ENCODE peak calls at places on chromosomes 7 and 10, in ten cellular contexts. F is Panc1, H is suprapubic skin, Z is SK-N-SH, W is HepG2, J is H1, I is HCT116, T is K562, N is GM12878, X is upper lobe of left lung. A is an unnamed sample.
A peak's percentile ranks its signal among the peaks of the same experiment; 100 is the strongest.

GRCh38 chr10:132700168-132701098 is 85.5 kb downstream of the NKX6-2 start:
- DNase-seq in F (no peak), H (peak; percentile 60), Z (no peak), W (no peak), J (no peak), I (no peak), T (no peak), N (no peak), X (peak; percentile 74), A (peak; percentile 24)

GRCh38 chr7:100585511-100586265 is at the start of gene LRCH4:
- DNase-seq in F (no peak), H (peak; percentile 89), Z (peak; percentile 90), W (no peak), J (peak; percentile 88), I (no peak), T (peak; percentile 100), N (no peak), X (peak; percentile 94), A (peak; percentile 56)

GRCh38 chr10:79339266-79339665 is 8.0 kb upstream of the PPIF start:
- DNase-seq in F (no peak), H (no peak), Z (no peak), W (no peak), J (no peak), I (no peak), T (no peak), N (no peak), X (no peak), A (no peak)

GRCh38 chr10:76206797-76207352 is 775.5 kb downstream of the LRMDA start:
- DNase-seq in F (no peak), H (no peak), Z (no peak), W (no peak), J (no peak), I (no peak), T (no peak), N (peak; percentile 15), X (no peak), A (no peak)

GRCh38 chr10:131207584-131208532 is 103.7 kb downstream of the TCERG1L start:
- DNase-seq in F (no peak), H (peak; percentile 68), Z (no peak), W (no peak), J (peak; percentile 29), I (no peak), T (no peak), N (no peak), X (no peak), A (peak; percentile 41)

GRCh38 chr10:33706191-33706590 is 371.7 kb upstream of the NRP1 start:
- DNase-seq in F (no peak), H (no peak), Z (no peak), W (no peak), J (no peak), I (no peak), T (no peak), N (no peak), X (no peak), A (no peak)

GRCh38 chr7:40199076-40199802 is 64.4 kb downstream of the SUGCT start:
- DNase-seq in F (no peak), H (no peak), Z (peak; percentile 47), W (no peak), J (no peak), I (no peak), T (peak; percentile 8), N (no peak), X (no peak), A (no peak)

GRCh38 chr7:38615665-38616064 is 15.5 kb downstream of the AMPH start:
- DNase-seq in F (no peak), H (no peak), Z (no peak), W (no peak), J (no peak), I (no peak), T (no peak), N (no peak), X (no peak), A (no peak)

DNA sequence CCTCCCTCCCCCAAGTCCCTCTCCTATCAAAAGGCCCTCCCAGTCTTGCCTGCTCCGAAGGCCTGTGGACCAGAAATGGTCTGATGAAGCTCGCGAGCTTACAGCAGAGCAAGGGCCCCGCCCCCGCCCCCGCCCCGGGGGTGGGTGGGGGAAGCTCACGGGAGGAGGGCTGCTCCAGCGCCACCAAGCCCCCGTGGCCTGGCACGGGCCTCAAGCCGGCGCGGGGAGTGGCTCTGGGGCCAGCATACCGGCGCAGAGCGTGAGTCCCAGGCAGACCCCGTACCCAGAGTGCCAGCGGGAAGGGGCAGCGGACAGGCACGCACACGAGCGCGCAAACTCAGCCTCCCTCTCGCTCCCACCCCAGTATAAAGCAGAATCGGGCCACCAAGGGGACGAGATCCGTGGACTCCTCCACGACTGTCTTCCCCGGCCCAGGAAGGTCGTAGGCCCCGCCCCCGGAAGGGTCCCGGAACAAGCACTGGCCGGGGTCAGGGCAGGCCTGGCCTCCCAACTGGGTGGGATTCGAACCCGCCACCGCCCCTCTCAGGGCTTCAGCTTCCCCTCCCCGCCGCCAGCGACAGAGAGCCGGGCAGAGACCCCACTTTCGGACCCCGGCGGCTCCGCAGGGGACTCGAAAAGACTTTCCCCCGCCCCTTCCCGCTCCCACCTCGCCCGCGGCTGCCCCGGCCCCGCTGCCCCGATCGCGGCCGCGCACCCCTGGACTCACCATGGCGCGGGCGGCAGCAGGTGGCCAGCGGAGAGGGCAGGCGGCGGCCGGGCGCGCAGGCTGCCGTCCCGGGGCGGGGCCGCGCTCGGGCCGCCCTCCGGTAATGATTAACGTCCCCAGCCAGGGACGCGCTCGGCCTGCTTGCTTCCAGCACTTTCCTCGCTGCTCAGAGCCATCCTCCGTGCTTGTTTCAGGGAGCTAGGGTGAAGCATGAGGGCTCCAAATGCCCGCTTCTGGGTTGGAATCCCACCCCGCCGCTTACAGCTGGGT is at the start of gene PCBD1:
- DNase-seq in F (no peak), H (no peak), Z (peak; percentile 88), W (peak; percentile 74), J (peak; percentile 81), I (peak; percentile 54), T (peak; percentile 87), N (no peak), X (peak; percentile 97), A (no peak)
- H3K27ac ChIP-seq in F (peak within 1 kb of the TSS; percentile 76), H (peak within 1 kb of the TSS; percentile 86), Z (peak within 1 kb of the TSS; percentile 57), W (peak within 1 kb of the TSS; percentile 91), J (no peak within 1 kb of the TSS), I (peak within 1 kb of the TSS; percentile 96), T (peak within 1 kb of the TSS; percentile 58), N (peak within 1 kb of the TSS; percentile 68), X (peak within 1 kb of the TSS; percentile 94), A (peak within 1 kb of the TSS; percentile 90)

DNA sequence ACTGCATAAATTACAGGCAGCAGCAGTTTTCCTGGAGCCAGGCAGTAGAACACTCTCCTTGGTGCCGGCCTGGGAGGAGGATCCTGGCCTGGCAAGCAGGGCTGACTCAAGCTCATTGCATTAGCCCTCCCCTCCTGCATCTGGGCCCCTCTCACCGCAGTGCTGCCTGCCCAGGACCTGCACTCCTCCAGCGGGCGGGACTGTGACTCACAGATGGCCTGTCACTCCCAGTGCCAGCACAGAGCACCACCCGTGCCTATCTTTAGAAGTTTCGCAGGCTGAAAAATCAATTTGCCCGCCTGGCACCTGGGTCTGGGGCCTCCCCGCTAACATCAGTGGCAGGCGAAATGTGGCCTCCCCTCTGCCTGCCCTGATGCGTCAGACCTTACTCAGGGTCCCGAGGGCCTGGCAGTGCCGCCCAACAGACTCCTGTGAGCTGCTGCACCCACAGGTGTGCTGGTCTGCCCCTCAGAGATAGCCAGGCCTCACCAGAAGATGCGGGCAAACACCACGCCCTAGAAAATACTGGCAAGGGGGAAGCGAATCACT is 123.8 kb downstream of the KCNMA1 start:
- DNase-seq in F (peak; percentile 85), H (no peak), Z (peak; percentile 82), W (no peak), J (no peak), I (peak; percentile 74), T (no peak), N (no peak), X (peak; percentile 39), A (no peak)
- TF ChIP-seq POLR2AphosphoS5 in F (peak; percentile 52), H (no peak), Z (peak; percentile 27), W (no peak), J (no peak), I (peak; percentile 68), T (no peak), N (no peak), X (no peak), A (no peak)

GRCh38 chr7:94697671-94697994 is 41.7 kb upstream of the SGCE start:
- DNase-seq in F (no peak), H (no peak), Z (no peak), W (no peak), J (no peak), I (no peak), T (no peak), N (no peak), X (no peak), A (no peak)
- H3K36me3 ChIP-seq in F (no peaks in the 10 kb centered on the region), H (no peaks in the 10 kb centered on the region), Z (no peaks in the 10 kb centered on the region), W (no peaks in the 10 kb centered on the region), J (no peaks in the 10 kb centered on the region), I (no peaks in the 10 kb centered on the region), T (no peaks in the 10 kb centered on the region), N (no peaks in the 10 kb centered on the region), X (no peaks in the 10 kb centered on the region), A (no peaks in the 10 kb centered on the region)

GRCh38 chr10:128210215-128211063 is 84.2 kb upstream of the MKI67 start:
- DNase-seq in F (no peak), H (no peak), Z (peak; percentile 87), W (peak; percentile 34), J (peak; percentile 88), I (peak; percentile 32), T (peak; percentile 76), N (no peak), X (peak; percentile 96), A (peak; percentile 62)
- H3K27ac ChIP-seq in F (no peak overlapping the region), H (no peak overlapping the region), Z (no peak overlapping the region), W (no peak overlapping the region), J (no peak overlapping the region), I (peak overlapping the region; percentile 69), T (no peak overlapping the region), N (no peak overlapping the region), X (peak overlapping the region; percentile 88), A (peak overlapping the region; percentile 57)

GRCh38 chr10:129912161-129912917 is 51.7 kb downstream of the EBF3 start:
- DNase-seq in F (no peak), H (no peak), Z (peak; percentile 84), W (no peak), J (no peak), I (no peak), T (no peak), N (no peak), X (no peak), A (no peak)
- TF ChIP-seq POLR2AphosphoS5 in F (no peak), H (no peak), Z (no peak), W (no peak), J (no peak), I (no peak), T (no peak), N (no peak), X (no peak), A (no peak)

GRCh38 chr7:50594136-50594535 is 28.9 kb upstream of the DDC start:
- DNase-seq in F (no peak), H (no peak), Z (no peak), W (no peak), J (no peak), I (no peak), T (no peak), N (no peak), X (no peak), A (no peak)
- H3K36me3 ChIP-seq in F (no peaks in the 10 kb centered on the region), H (peaks cover 31% of the 10 kb centered on the region), Z (peaks cover 33% of the 10 kb centered on the region), W (no peaks in the 10 kb centered on the region), J (peaks cover 3% of the 10 kb centered on the region), I (peaks cover 2% of the 10 kb centered on the region), T (peaks cover 47% of the 10 kb centered on the region), N (no peaks in the 10 kb centered on the region), X (peaks cover 62% of the 10 kb centered on the region), A (no peaks in the 10 kb centered on the region)

A was measured in breast epithelium.